ENCODE peak calls at places on chromosomes 4 and X, in four cellular contexts. One of them, this sample, is unnamed.

GRCh38 chr4:41212221-41213203 is 1.8 kb downstream of the APBB2 start:
- DNase-seq in CD4-positive, alpha-beta memory T cell: no peak
- DNase-seq in cardiac muscle cell: peak
- DNase-seq in vagina: no peak
- DNase-seq in this sample: peak

GRCh38 chr4:117324851-117325491 is 239.6 kb upstream of the TRAM1L1 start:
- DNase-seq in vagina: no peak
- DNase-seq in CD4-positive, alpha-beta memory T cell: no peak
- DNase-seq in cardiac muscle cell: no peak
- DNase-seq in this sample: no peak

GRCh38 chr4:167234388-167234881 is at the start of gene SPOCK3:
- DNase-seq in vagina: no peak
- DNase-seq in cardiac muscle cell: peak
- DNase-seq in CD4-positive, alpha-beta memory T cell: no peak
- DNase-seq in this sample: peak

GRCh38 chrX:149275836-149276235 is 229.3 kb downstream of the IDS start:
- DNase-seq in vagina: no peak
- DNase-seq in cardiac muscle cell: no peak
- DNase-seq in CD4-positive, alpha-beta memory T cell: no peak
- DNase-seq in this sample: no peak

GRCh38 chrX:70455366-70456202 is 10.9 kb downstream of the DLG3 start:
- DNase-seq in cardiac muscle cell: no peak
- DNase-seq in vagina: no peak
- DNase-seq in CD4-positive, alpha-beta memory T cell: no peak
- DNase-seq in this sample: no peak

GRCh38 chr4:53532521-53532920 is 58.8 kb downstream of the LNX1 start:
- DNase-seq in CD4-positive, alpha-beta memory T cell: no peak
- DNase-seq in vagina: no peak
- DNase-seq in cardiac muscle cell: no peak
- DNase-seq in this sample: no peak

GRCh38 chrX:34300871-34301270 is 168.8 kb upstream of the FAM47A start:
- DNase-seq in cardiac muscle cell: peak
- DNase-seq in vagina: no peak
- DNase-seq in CD4-positive, alpha-beta memory T cell: peak
- DNase-seq in this sample: peak

GRCh38 chr4:159446266-159446976 is 343.5 kb downstream of the RAPGEF2 start:
- DNase-seq in cardiac muscle cell: peak
- DNase-seq in CD4-positive, alpha-beta memory T cell: peak
- DNase-seq in vagina: no peak
- DNase-seq in this sample: peak

GRCh38 chr4:139684351-139684750 is 18.7 kb downstream of the MGST2 start:
- DNase-seq in cardiac muscle cell: no peak
- DNase-seq in CD4-positive, alpha-beta memory T cell: no peak
- DNase-seq in vagina: no peak
- DNase-seq in this sample: no peak

GRCh38 chrX:3393581-3394111 is 47.2 kb upstream of the MXRA5 start:
- DNase-seq in vagina: no peak
- DNase-seq in cardiac muscle cell: no peak
- DNase-seq in CD4-positive, alpha-beta memory T cell: no peak
- DNase-seq in this sample: no peak

DNA sequence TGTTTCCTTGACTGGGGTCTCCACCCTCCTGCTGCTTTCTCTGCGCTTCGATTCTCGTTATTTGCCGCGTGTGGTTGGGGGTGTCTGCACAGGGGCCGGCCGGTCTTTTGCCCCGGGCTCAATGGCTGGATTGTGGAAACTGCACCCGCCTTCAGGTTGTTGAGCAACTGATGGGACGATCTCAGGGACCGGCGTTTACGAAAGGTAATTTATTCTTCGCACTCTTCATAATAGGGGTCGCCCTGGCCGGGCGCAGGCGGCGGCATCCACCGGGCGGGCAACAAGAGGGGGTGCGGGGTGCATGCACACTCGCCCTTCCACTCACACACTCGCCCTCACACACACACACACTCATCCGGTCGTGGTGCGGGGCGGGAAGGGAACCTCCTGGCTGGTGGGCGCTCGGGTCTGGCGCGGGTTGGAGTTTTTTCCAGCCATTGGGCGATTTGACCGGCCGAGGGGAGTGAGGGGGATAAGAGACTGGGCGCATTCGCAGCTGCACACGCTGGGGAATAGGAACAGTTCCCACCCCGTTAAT is 1.5 kb downstream of the ADGRL3 start:
- DNase-seq in CD4-positive, alpha-beta memory T cell: peak
- DNase-seq in vagina: no peak
- DNase-seq in cardiac muscle cell: peak
- DNase-seq in this sample: peak
- H3K27ac ChIP-seq in CD4-positive, alpha-beta memory T cell: no peak
- H3K27ac ChIP-seq in vagina: peak
- H3K27ac ChIP-seq in cardiac muscle cell: no peak
- H3K27ac ChIP-seq in this sample: peak

DNA sequence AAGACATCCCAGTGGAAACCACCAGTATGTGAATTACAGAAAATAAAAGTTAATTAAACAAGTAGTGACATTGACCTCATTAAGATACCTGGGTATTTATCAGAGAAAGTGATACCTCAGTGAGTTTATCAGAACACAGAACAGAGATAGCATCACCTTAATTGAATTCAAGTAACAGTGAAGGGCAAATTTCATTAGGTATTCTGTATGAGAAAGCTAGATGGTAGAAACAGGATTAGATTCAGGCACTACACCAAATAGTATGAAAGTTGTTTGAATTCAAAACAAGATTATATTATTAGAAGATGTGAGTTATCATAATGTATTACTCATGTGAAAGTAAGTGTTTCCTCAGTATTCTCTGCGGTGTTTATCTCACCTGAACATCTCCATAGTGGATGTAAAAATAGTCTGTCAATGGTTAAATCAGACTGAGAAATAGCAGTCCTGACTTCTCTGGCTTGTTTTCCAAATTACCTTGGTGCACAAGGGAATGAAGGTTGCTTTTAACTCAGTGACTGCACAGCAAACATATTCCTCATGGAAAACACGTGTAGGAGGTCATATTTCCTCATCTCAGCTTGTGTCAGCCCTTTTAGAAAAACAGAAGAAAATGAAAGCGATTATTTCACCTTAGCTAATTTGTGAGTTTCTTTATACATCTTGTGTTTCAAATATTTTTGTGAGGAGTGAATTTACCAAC is 79.9 kb upstream of the PCDH18 start:
- DNase-seq in cardiac muscle cell: no peak
- DNase-seq in vagina: no peak
- DNase-seq in CD4-positive, alpha-beta memory T cell: no peak
- DNase-seq in this sample: no peak
- H3K27ac ChIP-seq in cardiac muscle cell: no peak
- H3K27ac ChIP-seq in vagina: no peak
- H3K27ac ChIP-seq in CD4-positive, alpha-beta memory T cell: no peak
- H3K27ac ChIP-seq in this sample: no peak

GRCh38 chr4:7812191-7812860 is 127.3 kb downstream of the AFAP1 start:
- DNase-seq in vagina: no peak
- DNase-seq in cardiac muscle cell: no peak
- DNase-seq in CD4-positive, alpha-beta memory T cell: no peak
- DNase-seq in this sample: no peak
- H3K27ac ChIP-seq in vagina: peak
- H3K27ac ChIP-seq in cardiac muscle cell: peak
- H3K27ac ChIP-seq in CD4-positive, alpha-beta memory T cell: no peak
- H3K27ac ChIP-seq in this sample: no peak

GRCh38 chr4:1344696-1345095 is 2.3 kb upstream of the UVSSA start:
- DNase-seq in CD4-positive, alpha-beta memory T cell: no peak
- DNase-seq in cardiac muscle cell: no peak
- DNase-seq in vagina: no peak
- DNase-seq in this sample: no peak
- H3K27ac ChIP-seq in CD4-positive, alpha-beta memory T cell: no peak
- H3K27ac ChIP-seq in cardiac muscle cell: peak
- H3K27ac ChIP-seq in vagina: no peak
- H3K27ac ChIP-seq in this sample: no peak

GRCh38 chr4:152885185-152885584 is 50.9 kb upstream of the FHDC1 start:
- DNase-seq in CD4-positive, alpha-beta memory T cell: no peak
- DNase-seq in cardiac muscle cell: no peak
- DNase-seq in vagina: no peak
- DNase-seq in this sample: no peak
- H3K27ac ChIP-seq in CD4-positive, alpha-beta memory T cell: no peak
- H3K27ac ChIP-seq in cardiac muscle cell: no peak
- H3K27ac ChIP-seq in vagina: no peak
- H3K27ac ChIP-seq in this sample: no peak

GRCh38 chr4:48333587-48333986 is 7.7 kb upstream of the SLAIN2 start:
- DNase-seq in cardiac muscle cell: no peak
- DNase-seq in vagina: no peak
- DNase-seq in CD4-positive, alpha-beta memory T cell: no peak
- DNase-seq in this sample: no peak

GRCh38 chr4:48334236-48334635 is 7.1 kb upstream of the SLAIN2 start:
- DNase-seq in cardiac muscle cell: no peak
- DNase-seq in CD4-positive, alpha-beta memory T cell: no peak
- DNase-seq in vagina: no peak
- DNase-seq in this sample: no peak

GRCh38 chr4:48331577-48332340 is 9.6 kb upstream of the SLAIN2 start:
- DNase-seq in CD4-positive, alpha-beta memory T cell: no peak
- DNase-seq in vagina: no peak
- DNase-seq in cardiac muscle cell: no peak
- DNase-seq in this sample: no peak

GRCh38 chr4:48334900-48335384 is 6.4 kb upstream of the SLAIN2 start:
- DNase-seq in vagina: no peak
- DNase-seq in cardiac muscle cell: no peak
- DNase-seq in CD4-positive, alpha-beta memory T cell: no peak
- DNase-seq in this sample: no peak

GRCh38 chr4:48332661-48333060 is 8.7 kb upstream of the SLAIN2 start:
- DNase-seq in cardiac muscle cell: no peak
- DNase-seq in CD4-positive, alpha-beta memory T cell: no peak
- DNase-seq in vagina: no peak
- DNase-seq in this sample: no peak
- H3K27ac ChIP-seq in cardiac muscle cell: no peak
- H3K27ac ChIP-seq in CD4-positive, alpha-beta memory T cell: no peak
- H3K27ac ChIP-seq in vagina: no peak
- H3K27ac ChIP-seq in this sample: no peak

DNA sequence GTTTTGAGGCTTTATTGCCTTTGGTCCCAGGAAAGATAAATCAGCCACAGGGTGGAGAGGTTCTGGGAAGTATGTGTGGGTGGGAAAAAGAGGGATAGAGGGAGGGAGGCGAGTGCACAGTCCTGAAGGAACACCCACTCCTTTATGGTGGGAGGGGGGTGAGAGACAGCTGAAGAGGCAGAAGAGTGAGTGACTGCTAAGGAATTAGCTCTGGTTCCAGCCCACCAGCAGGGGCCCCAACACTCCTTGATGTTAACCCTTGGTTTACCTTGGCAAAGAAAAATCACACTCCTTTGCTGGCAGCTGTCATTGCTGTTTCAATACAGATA is 82.0 kb downstream of the HS6ST2 start:
- DNase-seq in CD4-positive, alpha-beta memory T cell: no peak
- DNase-seq in vagina: no peak
- DNase-seq in cardiac muscle cell: peak
- DNase-seq in this sample: no peak
- H3K27ac ChIP-seq in CD4-positive, alpha-beta memory T cell: no peak
- H3K27ac ChIP-seq in vagina: no peak
- H3K27ac ChIP-seq in cardiac muscle cell: peak
- H3K27ac ChIP-seq in this sample: no peak

DNA sequence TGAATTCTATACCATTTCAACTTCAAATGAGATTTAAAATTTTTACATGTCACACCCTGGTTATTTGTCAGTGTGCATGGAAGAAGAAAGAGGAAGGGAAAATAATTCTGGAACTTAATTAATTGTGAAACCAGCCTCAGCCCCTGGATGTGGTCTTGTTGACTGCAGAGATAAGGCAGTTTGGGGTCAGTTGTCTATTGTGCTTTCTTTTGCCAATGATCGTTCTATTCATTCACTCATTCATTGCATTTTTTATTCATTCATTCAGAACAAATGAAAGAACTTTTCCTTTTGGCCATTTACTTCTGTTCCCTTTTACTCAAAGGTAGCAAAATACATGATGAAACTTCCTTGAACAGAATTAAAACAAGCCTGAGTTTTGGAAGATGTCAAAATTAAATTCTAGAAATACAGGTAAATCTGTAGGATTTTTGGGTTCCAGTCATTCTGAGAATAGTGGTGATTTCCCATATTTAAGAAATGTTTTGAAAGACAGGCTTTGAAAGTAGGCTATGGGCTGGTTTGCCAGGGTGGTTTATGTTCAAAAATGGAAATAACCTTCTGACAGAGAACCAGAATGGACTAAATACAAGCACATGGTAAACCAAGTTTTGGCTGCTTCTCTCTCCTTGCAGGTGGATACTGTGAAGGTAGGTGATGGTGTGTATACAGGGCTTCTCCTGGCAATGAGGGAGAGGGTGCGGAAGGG is 35.7 kb downstream of the PARM1 start:
- DNase-seq in vagina: no peak
- DNase-seq in CD4-positive, alpha-beta memory T cell: no peak
- DNase-seq in cardiac muscle cell: no peak
- DNase-seq in this sample: no peak
- H3K27ac ChIP-seq in vagina: no peak
- H3K27ac ChIP-seq in CD4-positive, alpha-beta memory T cell: no peak
- H3K27ac ChIP-seq in cardiac muscle cell: peak
- H3K27ac ChIP-seq in this sample: no peak